ENCODE peak calls at places on chromosomes 4 and X, in six cellular contexts. N is stimulated activated CD8-positive, alpha-beta memory T cell treated with anti-CD3 and anti-CD28 coated beads, Interleukin-4, amount 100 ng/mL, for 48 hours; J is Jurkat, Clone E6-1; W is KBM-7; R is body of pancreas; O is RWPE2. A is an unnamed sample.

GRCh38 chr4:26342328-26343040 is 21.7 kb downstream of the RBPJ start:
- DNase-seq in N (no peak), J (no peak), W (no peak), R (no peak), O (no peak), A (no peak)

GRCh38 chrX:13717697-13718483 is 16.5 kb downstream of the TRAPPC2 start:
- DNase-seq in N (no peak), J (no peak), W (no peak), R (no peak), O (no peak), A (peak; percentile 73)

GRCh38 chr4:185311113-185311888 is 84.4 kb downstream of the LRP2BP start:
- DNase-seq in N (no peak), J (no peak), W (no peak), R (no peak), O (no peak), A (no peak)

GRCh38 chrX:9611436-9612145 is 146.7 kb downstream of the TBL1X start:
- DNase-seq in N (no peak), J (no peak), W (no peak), R (no peak), O (no peak), A (no peak)

GRCh38 chrX:12610079-12610478 is 181.1 kb upstream of the PRPS2 start:
- DNase-seq in N (no peak), J (no peak), W (peak; percentile 16), R (no peak), O (no peak), A (no peak)

GRCh38 chrX:111868726-111869638 is 7.0 kb upstream of the TRPC5OS start:
- DNase-seq in N (no peak), J (no peak), W (peak; percentile 19), R (no peak), O (no peak), A (no peak)

GRCh38 chr4:156723951-156724668 is 247.5 kb downstream of the PDGFC start:
- DNase-seq in N (no peak), J (no peak), W (no peak), R (peak; percentile 12), O (no peak), A (no peak)

GRCh38 chr4:81921757-81922159 is 450.1 kb upstream of the RASGEF1B start:
- DNase-seq in N (no peak), J (no peak), W (no peak), R (no peak), O (no peak), A (no peak)

GRCh38 chr4:55083771-55084170 is 41.6 kb downstream of the KDR start:
- DNase-seq in N (no peak), J (no peak), W (no peak), R (no peak), O (no peak), A (no peak)

GRCh38 chr4:145097331-145097820 is 620 bp downstream of the ANAPC10 start:
- DNase-seq in N (no peak), J (no peak), W (no peak), R (no peak), O (no peak), A (no peak)

GRCh38 chrX:131068945-131069719 is 11.0 kb downstream of the ARHGAP36 start:
- DNase-seq in N (peak; percentile 49), J (no peak), W (peak; percentile 32), R (peak; percentile 37), O (no peak), A (no peak)

GRCh38 chr4:188918787-188919186 is 779.5 kb downstream of the TRIML1 start:
- DNase-seq in N (no peak), J (no peak), W (no peak), R (no peak), O (no peak), A (no peak)

GRCh38 chrX:72133851-72134546 is 2.3 kb upstream of the RTL5 start:
- DNase-seq in N (no peak), J (no peak), W (no peak), R (no peak), O (no peak), A (no peak)

GRCh38 chr4:155819066-155819465 is 47.0 kb downstream of the ASIC5 start:
- DNase-seq in N (no peak), J (no peak), W (no peak), R (no peak), O (no peak), A (no peak)

GRCh38 chr4:128349921-128350320 is 62.3 kb upstream of the PGRMC2 start:
- DNase-seq in N (no peak), J (no peak), W (no peak), R (no peak), O (no peak), A (no peak)

GRCh38 chr4:86640469-86640868 is 46.4 kb downstream of the PTPN13 start:
- DNase-seq in N (no peak), J (no peak), W (no peak), R (no peak), O (no peak), A (no peak)

GRCh38 chr4:1412376-1413220 is 6.4 kb upstream of the NKX1-1 start:
- DNase-seq in N (no peak), J (no peak), W (no peak), R (no peak), O (peak; percentile 40), A (no peak)

GRCh38 chr4:41590591-41590990 is 52.6 kb downstream of the LIMCH1 start:
- DNase-seq in N (no peak), J (no peak), W (no peak), R (peak; percentile 44), O (no peak), A (no peak)

GRCh38 chr4:153374471-153374870 is 30.0 kb downstream of the MND1 start:
- DNase-seq in N (no peak), J (no peak), W (no peak), R (no peak), O (no peak), A (no peak)

GRCh38 chr4:41146196-41146595 is 68.1 kb downstream of the APBB2 start:
- DNase-seq in N (no peak), J (no peak), W (no peak), R (no peak), O (no peak), A (no peak)

GRCh38 chr4:106096454-106096853 is 201.2 kb downstream of the NPNT start:
- DNase-seq in N (no peak), J (no peak), W (no peak), R (no peak), O (no peak), A (no peak)

GRCh38 chrX:134604701-134605271 is 53.5 kb downstream of the PLAC1 start:
- DNase-seq in N (no peak), J (no peak), W (no peak), R (peak; percentile 66), O (no peak), A (no peak)

GRCh38 chr4:109406337-109406931 is 27.2 kb upstream of the SEC24B start:
- DNase-seq in N (no peak), J (peak; percentile 60), W (peak; percentile 57), R (no peak), O (no peak), A (no peak)

GRCh38 chr4:168162604-168163003 is 70.3 kb downstream of the ANXA10 start:
- DNase-seq in N (no peak), J (no peak), W (no peak), R (peak; percentile 56), O (no peak), A (no peak)

A was measured in sigmoid colon.